ENCODE peak calls at places on chromosomes 13 and 19, in nine cellular contexts. One of them, this sample, is unnamed.

GRCh38 chr13:73733691-73734090 is 400.5 kb downstream of the KLF12 start:
- DNase-seq in transverse colon: no peak
- DNase-seq in mucosa of descending colon: no peak
- DNase-seq in neural progenitor cell: no peak
- DNase-seq in cardiac muscle cell: no peak
- DNase-seq in A549: no peak
- DNase-seq in naive thymus-derived CD4-positive, alpha-beta T cell: no peak
- DNase-seq in stomach: no peak
- DNase-seq in tibial nerve: no peak
- DNase-seq in this sample: no peak

GRCh38 chr13:39379667-39380655 is 223.0 kb downstream of the LHFPL6 start:
- DNase-seq in A549: no peak
- DNase-seq in naive thymus-derived CD4-positive, alpha-beta T cell: no peak
- DNase-seq in cardiac muscle cell: no peak
- DNase-seq in tibial nerve: no peak
- DNase-seq in mucosa of descending colon: no peak
- DNase-seq in stomach: no peak
- DNase-seq in neural progenitor cell: no peak
- DNase-seq in transverse colon: no peak
- DNase-seq in this sample: no peak

GRCh38 chr19:42281175-42282035 is 12.4 kb downstream of the CIC start:
- DNase-seq in naive thymus-derived CD4-positive, alpha-beta T cell: no peak
- DNase-seq in mucosa of descending colon: no peak
- DNase-seq in transverse colon: peak; percentile 47
- DNase-seq in A549: peak; percentile 66
- DNase-seq in neural progenitor cell: peak; percentile 58
- DNase-seq in cardiac muscle cell: peak; percentile 30
- DNase-seq in stomach: no peak
- DNase-seq in tibial nerve: no peak
- DNase-seq in this sample: peak; percentile 39

GRCh38 chr19:44848036-44848804 is 2.1 kb downstream of the NECTIN2 start:
- DNase-seq in mucosa of descending colon: peak; percentile 30
- DNase-seq in cardiac muscle cell: peak; percentile 44
- DNase-seq in tibial nerve: no peak
- DNase-seq in neural progenitor cell: peak; percentile 67
- DNase-seq in transverse colon: no peak
- DNase-seq in naive thymus-derived CD4-positive, alpha-beta T cell: no peak
- DNase-seq in A549: no peak
- DNase-seq in stomach: no peak
- DNase-seq in this sample: peak; percentile 24

GRCh38 chr13:46995874-46996273 is 99.0 kb upstream of the HTR2A start:
- DNase-seq in naive thymus-derived CD4-positive, alpha-beta T cell: no peak
- DNase-seq in transverse colon: no peak
- DNase-seq in A549: no peak
- DNase-seq in cardiac muscle cell: no peak
- DNase-seq in neural progenitor cell: no peak
- DNase-seq in stomach: no peak
- DNase-seq in mucosa of descending colon: no peak
- DNase-seq in tibial nerve: no peak
- DNase-seq in this sample: no peak

GRCh38 chr19:38032951-38033350 is 125.9 kb downstream of the SIPA1L3 start:
- DNase-seq in stomach: no peak
- DNase-seq in transverse colon: no peak
- DNase-seq in naive thymus-derived CD4-positive, alpha-beta T cell: no peak
- DNase-seq in cardiac muscle cell: no peak
- DNase-seq in tibial nerve: no peak
- DNase-seq in mucosa of descending colon: no peak
- DNase-seq in neural progenitor cell: no peak
- DNase-seq in A549: no peak
- DNase-seq in this sample: no peak

GRCh38 chr13:113751491-113751890 is 7.5 kb upstream of the TMEM255B start:
- DNase-seq in A549: no peak
- DNase-seq in naive thymus-derived CD4-positive, alpha-beta T cell: no peak
- DNase-seq in stomach: no peak
- DNase-seq in tibial nerve: no peak
- DNase-seq in cardiac muscle cell: no peak
- DNase-seq in transverse colon: no peak
- DNase-seq in mucosa of descending colon: no peak
- DNase-seq in neural progenitor cell: no peak
- DNase-seq in this sample: no peak

GRCh38 chr13:109148243-109148642 is 518.8 kb downstream of the MYO16 start:
- DNase-seq in naive thymus-derived CD4-positive, alpha-beta T cell: no peak
- DNase-seq in stomach: no peak
- DNase-seq in neural progenitor cell: no peak
- DNase-seq in A549: no peak
- DNase-seq in cardiac muscle cell: no peak
- DNase-seq in mucosa of descending colon: no peak
- DNase-seq in transverse colon: no peak
- DNase-seq in tibial nerve: no peak
- DNase-seq in this sample: no peak

GRCh38 chr19:57512845-57513244 is 13.1 kb downstream of the ZNF773 start:
- DNase-seq in cardiac muscle cell: no peak
- DNase-seq in stomach: no peak
- DNase-seq in neural progenitor cell: no peak
- DNase-seq in mucosa of descending colon: no peak
- DNase-seq in tibial nerve: no peak
- DNase-seq in A549: no peak
- DNase-seq in naive thymus-derived CD4-positive, alpha-beta T cell: no peak
- DNase-seq in transverse colon: no peak
- DNase-seq in this sample: no peak

GRCh38 chr13:25463496-25463895 is 91.7 kb downstream of the ATP8A2 start:
- DNase-seq in naive thymus-derived CD4-positive, alpha-beta T cell: no peak
- DNase-seq in cardiac muscle cell: no peak
- DNase-seq in A549: no peak
- DNase-seq in tibial nerve: no peak
- DNase-seq in neural progenitor cell: no peak
- DNase-seq in mucosa of descending colon: no peak
- DNase-seq in stomach: no peak
- DNase-seq in transverse colon: no peak
- DNase-seq in this sample: no peak

GRCh38 chr19:1451916-1452801 is 2.2 kb downstream of the APC2 start:
- DNase-seq in A549: no peak
- DNase-seq in stomach: no peak
- DNase-seq in cardiac muscle cell: no peak
- DNase-seq in mucosa of descending colon: no peak
- DNase-seq in transverse colon: no peak
- DNase-seq in tibial nerve: no peak
- DNase-seq in naive thymus-derived CD4-positive, alpha-beta T cell: no peak
- DNase-seq in neural progenitor cell: peak; percentile 91
- DNase-seq in this sample: no peak

GRCh38 chr13:40158218-40158617 is 502.8 kb downstream of the COG6 start:
- DNase-seq in A549: no peak
- DNase-seq in naive thymus-derived CD4-positive, alpha-beta T cell: no peak
- DNase-seq in transverse colon: no peak
- DNase-seq in neural progenitor cell: no peak
- DNase-seq in stomach: no peak
- DNase-seq in cardiac muscle cell: no peak
- DNase-seq in mucosa of descending colon: no peak
- DNase-seq in tibial nerve: no peak
- DNase-seq in this sample: no peak

GRCh38 chr19:3171894-3172679 is 6.5 kb upstream of the S1PR4 start:
- DNase-seq in cardiac muscle cell: no peak
- DNase-seq in neural progenitor cell: no peak
- DNase-seq in tibial nerve: no peak
- DNase-seq in stomach: no peak
- DNase-seq in A549: no peak
- DNase-seq in transverse colon: no peak
- DNase-seq in naive thymus-derived CD4-positive, alpha-beta T cell: no peak
- DNase-seq in mucosa of descending colon: no peak
- DNase-seq in this sample: no peak

GRCh38 chr19:35585844-35586243 is at the start of gene PMIS2:
- DNase-seq in naive thymus-derived CD4-positive, alpha-beta T cell: no peak
- DNase-seq in mucosa of descending colon: no peak
- DNase-seq in A549: peak; percentile 60
- DNase-seq in neural progenitor cell: peak; percentile 38
- DNase-seq in transverse colon: no peak
- DNase-seq in cardiac muscle cell: no peak
- DNase-seq in tibial nerve: no peak
- DNase-seq in stomach: no peak
- DNase-seq in this sample: no peak

GRCh38 chr19:8454218-8454617 is 9.4 kb downstream of the HNRNPM start:
- DNase-seq in mucosa of descending colon: no peak
- DNase-seq in tibial nerve: no peak
- DNase-seq in A549: no peak
- DNase-seq in naive thymus-derived CD4-positive, alpha-beta T cell: no peak
- DNase-seq in neural progenitor cell: no peak
- DNase-seq in stomach: no peak
- DNase-seq in cardiac muscle cell: no peak
- DNase-seq in transverse colon: no peak
- DNase-seq in this sample: no peak

GRCh38 chr19:8456064-8456463 is 11.3 kb downstream of the HNRNPM start:
- DNase-seq in stomach: no peak
- DNase-seq in naive thymus-derived CD4-positive, alpha-beta T cell: no peak
- DNase-seq in mucosa of descending colon: no peak
- DNase-seq in neural progenitor cell: peak; percentile 58
- DNase-seq in transverse colon: no peak
- DNase-seq in A549: peak; percentile 22
- DNase-seq in tibial nerve: no peak
- DNase-seq in cardiac muscle cell: no peak
- DNase-seq in this sample: no peak

GRCh38 chr19:8457209-8457608 is 12.4 kb downstream of the HNRNPM start:
- DNase-seq in naive thymus-derived CD4-positive, alpha-beta T cell: no peak
- DNase-seq in tibial nerve: no peak
- DNase-seq in neural progenitor cell: no peak
- DNase-seq in cardiac muscle cell: no peak
- DNase-seq in stomach: no peak
- DNase-seq in transverse colon: no peak
- DNase-seq in A549: no peak
- DNase-seq in mucosa of descending colon: no peak
- DNase-seq in this sample: no peak

GRCh38 chr19:8453616-8454015 is 8.8 kb downstream of the HNRNPM start:
- DNase-seq in naive thymus-derived CD4-positive, alpha-beta T cell: no peak
- DNase-seq in cardiac muscle cell: no peak
- DNase-seq in stomach: no peak
- DNase-seq in mucosa of descending colon: no peak
- DNase-seq in tibial nerve: no peak
- DNase-seq in A549: no peak
- DNase-seq in transverse colon: no peak
- DNase-seq in neural progenitor cell: no peak
- DNase-seq in this sample: no peak

GRCh38 chr19:8455018-8455417 is 10.2 kb downstream of the HNRNPM start:
- DNase-seq in naive thymus-derived CD4-positive, alpha-beta T cell: no peak
- DNase-seq in mucosa of descending colon: no peak
- DNase-seq in transverse colon: no peak
- DNase-seq in tibial nerve: no peak
- DNase-seq in neural progenitor cell: no peak
- DNase-seq in A549: no peak
- DNase-seq in stomach: no peak
- DNase-seq in cardiac muscle cell: no peak
- DNase-seq in this sample: no peak
- H3K4me1 ChIP-seq in naive thymus-derived CD4-positive, alpha-beta T cell: peaks cover 32% of the 10 kb centered on the region
- H3K4me1 ChIP-seq in mucosa of descending colon: peaks cover 55% of the 10 kb centered on the region
- H3K4me1 ChIP-seq in transverse colon: peaks cover 49% of the 10 kb centered on the region
- H3K4me1 ChIP-seq in tibial nerve: peaks cover 88% of the 10 kb centered on the region
- H3K4me1 ChIP-seq in neural progenitor cell: peaks cover 41% of the 10 kb centered on the region
- H3K4me1 ChIP-seq in A549: peaks cover 85% of the 10 kb centered on the region
- H3K4me1 ChIP-seq in stomach: peaks cover 95% of the 10 kb centered on the region
- H3K4me1 ChIP-seq in cardiac muscle cell: peaks cover 24% of the 10 kb centered on the region
- H3K4me1 ChIP-seq in this sample: no peaks in the 10 kb centered on the region

GRCh38 chr19:46788968-46789338 is 559 bp upstream of the SLC1A5 start:
- DNase-seq in cardiac muscle cell: no peak
- DNase-seq in stomach: no peak
- DNase-seq in naive thymus-derived CD4-positive, alpha-beta T cell: no peak
- DNase-seq in tibial nerve: no peak
- DNase-seq in mucosa of descending colon: no peak
- DNase-seq in neural progenitor cell: no peak
- DNase-seq in A549: no peak
- DNase-seq in transverse colon: no peak
- DNase-seq in this sample: no peak
- H3K4me1 ChIP-seq in cardiac muscle cell: peaks cover 9% of the 10 kb centered on the region
- H3K4me1 ChIP-seq in stomach: peaks cover 47% of the 10 kb centered on the region
- H3K4me1 ChIP-seq in naive thymus-derived CD4-positive, alpha-beta T cell: peaks cover 30% of the 10 kb centered on the region
- H3K4me1 ChIP-seq in tibial nerve: peaks cover 40% of the 10 kb centered on the region
- H3K4me1 ChIP-seq in mucosa of descending colon: peaks cover 22% of the 10 kb centered on the region
- H3K4me1 ChIP-seq in neural progenitor cell: peaks cover 18% of the 10 kb centered on the region
- H3K4me1 ChIP-seq in A549: peaks cover 40% of the 10 kb centered on the region
- H3K4me1 ChIP-seq in transverse colon: peaks cover 32% of the 10 kb centered on the region
- H3K4me1 ChIP-seq in this sample: peaks cover 11% of the 10 kb centered on the region

DNA sequence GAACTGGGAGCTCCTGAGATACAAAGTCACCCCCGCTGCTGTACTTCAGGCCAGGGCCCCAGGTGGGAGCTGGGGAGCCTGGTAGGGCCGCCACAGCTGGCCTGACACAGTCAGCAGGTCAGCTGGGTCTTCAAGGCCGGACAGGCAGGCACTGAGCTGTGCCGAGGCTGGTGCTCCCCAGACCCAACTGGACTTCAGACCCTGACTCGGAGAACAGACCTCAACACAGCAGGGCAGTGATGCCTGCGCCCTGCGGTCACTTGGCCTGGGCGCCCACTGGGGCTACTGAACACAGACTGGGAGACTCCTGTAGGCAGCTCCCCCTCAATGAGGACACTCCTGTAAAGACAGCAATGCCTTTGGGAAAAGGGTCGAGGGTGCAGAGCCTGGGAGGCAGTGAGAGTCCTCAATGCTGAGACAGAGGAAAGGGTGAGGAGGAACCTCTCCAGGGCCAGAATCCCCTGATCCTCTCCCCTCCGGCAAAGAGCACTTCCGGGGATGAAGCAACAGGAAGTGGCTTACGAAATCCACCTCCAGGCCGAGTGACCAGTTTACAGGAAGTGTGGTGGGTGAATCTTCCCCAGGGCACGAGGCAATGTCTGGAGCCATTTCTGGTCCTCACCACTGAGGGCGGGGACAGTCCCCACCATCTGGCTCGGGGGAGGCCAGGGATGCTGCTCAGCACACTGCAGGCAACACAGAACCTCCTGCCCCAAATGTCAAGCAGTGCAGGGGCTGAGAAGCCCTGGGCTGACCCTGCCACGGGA is 40.8 kb upstream of the ISYNA1 start:
- DNase-seq in mucosa of descending colon: peak; percentile 66
- DNase-seq in cardiac muscle cell: no peak
- DNase-seq in A549: peak; percentile 83
- DNase-seq in neural progenitor cell: no peak
- DNase-seq in stomach: peak; percentile 70
- DNase-seq in tibial nerve: peak; percentile 80
- DNase-seq in transverse colon: peak; percentile 76
- DNase-seq in naive thymus-derived CD4-positive, alpha-beta T cell: no peak
- DNase-seq in this sample: no peak
- H3K4me1 ChIP-seq in mucosa of descending colon: peaks cover 63% of the 10 kb centered on the region
- H3K4me1 ChIP-seq in cardiac muscle cell: peaks cover 7% of the 10 kb centered on the region
- H3K4me1 ChIP-seq in A549: peaks cover 24% of the 10 kb centered on the region
- H3K4me1 ChIP-seq in neural progenitor cell: no peaks in the 10 kb centered on the region
- H3K4me1 ChIP-seq in stomach: peaks cover 92% of the 10 kb centered on the region
- H3K4me1 ChIP-seq in tibial nerve: peaks cover 88% of the 10 kb centered on the region
- H3K4me1 ChIP-seq in transverse colon: peaks cover 59% of the 10 kb centered on the region
- H3K4me1 ChIP-seq in naive thymus-derived CD4-positive, alpha-beta T cell: peaks cover 15% of the 10 kb centered on the region
- H3K4me1 ChIP-seq in this sample: no peaks in the 10 kb centered on the region

DNA sequence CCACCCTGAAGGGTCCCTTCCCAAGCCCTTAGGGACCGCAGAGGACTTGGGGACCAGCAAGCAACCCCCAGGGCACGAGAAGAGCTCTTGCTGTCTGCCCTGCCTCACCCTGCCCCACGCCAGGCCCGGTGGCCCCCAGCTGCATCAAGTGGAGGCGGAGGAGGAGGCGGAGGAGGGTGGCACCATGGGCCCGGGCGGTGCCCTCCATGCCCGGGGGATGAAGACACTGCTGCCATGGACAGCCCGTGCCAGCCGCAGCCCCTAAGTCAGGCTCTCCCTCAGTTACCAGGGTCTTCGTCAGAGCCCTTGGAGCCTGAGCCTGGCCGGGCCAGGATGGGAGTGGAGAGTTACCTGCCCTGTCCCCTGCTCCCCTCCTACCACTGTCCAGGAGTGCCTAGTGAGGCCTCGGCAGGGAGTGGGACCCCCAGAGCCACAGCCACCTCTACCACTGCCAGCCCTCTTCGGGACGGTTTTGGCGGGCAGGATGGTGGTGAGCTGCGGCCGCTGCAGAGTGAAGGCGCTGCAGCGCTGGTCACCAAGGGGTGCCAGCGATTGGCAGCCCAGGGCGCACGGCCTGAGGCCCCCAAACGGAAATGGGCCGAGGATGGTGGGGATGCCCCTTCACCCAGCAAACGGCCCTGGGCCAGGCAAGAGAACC is 1.5 kb downstream of the EGLN2 start:
- DNase-seq in mucosa of descending colon: no peak
- DNase-seq in naive thymus-derived CD4-positive, alpha-beta T cell: no peak
- DNase-seq in transverse colon: no peak
- DNase-seq in cardiac muscle cell: no peak
- DNase-seq in A549: no peak
- DNase-seq in neural progenitor cell: no peak
- DNase-seq in stomach: no peak
- DNase-seq in tibial nerve: no peak
- DNase-seq in this sample: no peak
- H3K4me1 ChIP-seq in mucosa of descending colon: peaks cover 52% of the 10 kb centered on the region
- H3K4me1 ChIP-seq in naive thymus-derived CD4-positive, alpha-beta T cell: peaks cover 56% of the 10 kb centered on the region
- H3K4me1 ChIP-seq in transverse colon: peaks cover 63% of the 10 kb centered on the region
- H3K4me1 ChIP-seq in cardiac muscle cell: peaks cover 42% of the 10 kb centered on the region
- H3K4me1 ChIP-seq in A549: peaks cover 55% of the 10 kb centered on the region
- H3K4me1 ChIP-seq in neural progenitor cell: peaks cover 25% of the 10 kb centered on the region
- H3K4me1 ChIP-seq in stomach: peaks cover 68% of the 10 kb centered on the region
- H3K4me1 ChIP-seq in tibial nerve: peaks cover 66% of the 10 kb centered on the region
- H3K4me1 ChIP-seq in this sample: peaks cover 43% of the 10 kb centered on the region